ENCODE peak calls at places on chromosomes 6 and 20, in six cellular contexts. F is uterus, Q is esophagus muscularis mucosa, R is adrenal gland, Y is tibial nerve, L is transverse colon. A is an unnamed sample. For H3K27me3, the result is how much of the 10 kb centered on the place peaks cover.

GRCh38 chr20:58829531-58829941 is 21.2 kb downstream of the GNAS-AS1 start:
- DNase-seq in Y (no peak), Q (no peak), F (no peak), L (no peak), R (no peak), A (peak)

GRCh38 chr6:92810913-92811312 is 608.4 kb downstream of the EPHA7 start:
- DNase-seq in Y (no peak), L (no peak), Q (no peak), R (no peak), F (no peak), A (no peak)

GRCh38 chr6:165081944-165082532 is 227.4 kb downstream of the C6orf118 start:
- DNase-seq in Q (no peak), Y (no peak), R (no peak), L (no peak), F (no peak), A (no peak)

GRCh38 chr6:96151707-96152106 is 135.9 kb downstream of the FUT9 start:
- DNase-seq in L (no peak), Y (no peak), Q (no peak), F (no peak), R (no peak), A (no peak)

GRCh38 chr20:33772439-33772838 is 38.7 kb upstream of the CHMP4B start:
- DNase-seq in Q (no peak), R (no peak), Y (no peak), F (no peak), L (no peak), A (no peak)

GRCh38 chr20:36851490-36851889 is 24.4 kb upstream of the TLDC2 start:
- DNase-seq in R (no peak), Q (no peak), Y (no peak), F (no peak), L (no peak), A (no peak)

GRCh38 chr20:31722388-31723281 is at the start of gene BCL2L1:
- DNase-seq in Y (peak), L (peak), Q (peak), R (peak), F (peak), A (peak)

GRCh38 chr6:9412951-9413559 is 977.7 kb upstream of the SLC35B3 start:
- DNase-seq in R (peak), L (peak), F (no peak), Y (no peak), Q (no peak), A (no peak)

GRCh38 chr20:1391640-1392442 is 1.0 kb downstream of the FKBP1A start:
- DNase-seq in Q (peak), L (no peak), F (no peak), R (peak), Y (no peak), A (no peak)

GRCh38 chr6:45959534-45960195 is 56.0 kb downstream of the CLIC5 start:
- DNase-seq in Q (no peak), Y (no peak), F (no peak), L (no peak), R (no peak), A (no peak)

GRCh38 chr6:33570806-33571636 is 9.1 kb downstream of the BAK1 start:
- DNase-seq in Y (peak), Q (peak), L (peak), F (peak), R (peak), A (peak)

GRCh38 chr6:141105481-141105880 is 1027.2 kb upstream of the GJE1 start:
- DNase-seq in R (no peak), F (no peak), Y (no peak), Q (no peak), L (no peak), A (no peak)

GRCh38 chr6:126513198-126513597 is 173.3 kb downstream of the CENPW start:
- DNase-seq in Y (no peak), Q (no peak), L (no peak), F (no peak), R (no peak), A (no peak)

GRCh38 chr20:13526551-13526950 is 112.2 kb downstream of the TASP1 start:
- DNase-seq in R (no peak), Q (no peak), F (no peak), Y (no peak), L (no peak), A (no peak)

GRCh38 chr6:144343736-144344428 is 58.7 kb downstream of the UTRN start:
- DNase-seq in Y (no peak), L (peak), R (no peak), F (no peak), Q (peak), A (no peak)

GRCh38 chr6:38554700-38555413 is 84.9 kb downstream of the BTBD9 start:
- DNase-seq in F (no peak), R (no peak), Q (no peak), Y (no peak), L (no peak), A (no peak)

GRCh38 chr6:138662474-138662873 is 111.1 kb upstream of the CCDC28A start:
- DNase-seq in Y (no peak), R (no peak), L (no peak), F (no peak), Q (no peak), A (no peak)

GRCh38 chr6:5706094-5707033 is 300.4 kb downstream of the NRN1 start:
- DNase-seq in Y (no peak), F (no peak), R (no peak), L (no peak), Q (no peak), A (no peak)

GRCh38 chr6:44859901-44860410 is 468.2 kb upstream of the RUNX2 start:
- DNase-seq in R (no peak), Q (no peak), F (no peak), Y (no peak), L (no peak), A (no peak)

GRCh38 chr20:54468082-54468481 is 7.3 kb upstream of the DOK5 start:
- DNase-seq in R (no peak), Q (no peak), L (no peak), Y (no peak), F (no peak), A (peak)

GRCh38 chr6:169252805-169253189 is 849 bp downstream of the THBS2 start:
- DNase-seq in L (no peak), Q (no peak), R (peak), Y (no peak), F (peak), A (peak)

GRCh38 chr20:40943591-40943990 is 85.0 kb upstream of the TOP1 start:
- DNase-seq in R (no peak), F (no peak), L (no peak), Y (no peak), Q (no peak), A (no peak)

GRCh38 chr6:139050770-139051313 is 22.3 kb downstream of the ABRACL start:
- DNase-seq in Q (no peak), F (no peak), L (no peak), R (no peak), Y (no peak), A (no peak)

GRCh38 chr6:23179994-23180393 is 610.6 kb downstream of the HDGFL1 start:
- DNase-seq in R (no peak), Q (no peak), L (no peak), F (no peak), Y (no peak), A (no peak)

GRCh38 chr6:128963561-128963960 is 80.6 kb downstream of the LAMA2 start:
- DNase-seq in L (no peak), F (no peak), R (no peak), Y (no peak), Q (no peak), A (no peak)

GRCh38 chr20:36572701-36573102 is 695 bp upstream of the TGIF2 start:
- DNase-seq in Y (no peak), R (peak), F (no peak), Q (no peak), L (peak), A (no peak)

GRCh38 chr6:39114395-39114706 is 635 bp downstream of the SAYSD1 start:
- DNase-seq in Q (no peak), R (no peak), F (no peak), Y (no peak), L (no peak), A (no peak)

GRCh38 chr20:10381477-10381876 is 52.5 kb downstream of the MKKS start:
- DNase-seq in L (no peak), F (no peak), Y (no peak), Q (no peak), R (no peak), A (no peak)

GRCh38 chr6:27144740-27145079 is 102.8 kb upstream of the PRSS16 start:
- DNase-seq in L (no peak), F (no peak), Q (no peak), Y (no peak), R (no peak), A (no peak)

DNA sequence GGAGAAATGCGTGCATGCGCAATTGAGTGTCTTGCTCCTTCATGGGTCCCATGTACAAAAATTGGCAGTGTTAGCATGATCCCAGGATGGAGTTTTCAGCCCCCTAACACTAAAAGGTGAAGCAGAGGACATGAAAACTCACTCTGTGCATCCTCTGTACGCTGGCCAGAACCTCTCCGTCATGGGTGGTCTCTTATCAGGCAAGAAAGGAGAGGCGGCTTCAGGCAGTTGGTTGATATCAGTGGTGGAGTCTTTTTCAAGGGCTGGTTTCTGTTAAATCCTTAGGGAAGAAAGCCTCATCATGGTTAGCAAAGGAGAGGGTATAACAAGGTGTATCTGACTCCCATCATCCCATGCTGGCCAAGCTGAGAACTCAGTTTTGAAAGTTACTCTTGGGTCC is 21.4 kb upstream of the PDCD2 start:
- DNase-seq in F (no peak), R (no peak), Q (no peak), L (no peak), Y (no peak), A (no peak)
- H3K27me3 ChIP-seq in F (under half), R (under half), Q (under half), L (half or more), Y (under half), A (under half)

DNA sequence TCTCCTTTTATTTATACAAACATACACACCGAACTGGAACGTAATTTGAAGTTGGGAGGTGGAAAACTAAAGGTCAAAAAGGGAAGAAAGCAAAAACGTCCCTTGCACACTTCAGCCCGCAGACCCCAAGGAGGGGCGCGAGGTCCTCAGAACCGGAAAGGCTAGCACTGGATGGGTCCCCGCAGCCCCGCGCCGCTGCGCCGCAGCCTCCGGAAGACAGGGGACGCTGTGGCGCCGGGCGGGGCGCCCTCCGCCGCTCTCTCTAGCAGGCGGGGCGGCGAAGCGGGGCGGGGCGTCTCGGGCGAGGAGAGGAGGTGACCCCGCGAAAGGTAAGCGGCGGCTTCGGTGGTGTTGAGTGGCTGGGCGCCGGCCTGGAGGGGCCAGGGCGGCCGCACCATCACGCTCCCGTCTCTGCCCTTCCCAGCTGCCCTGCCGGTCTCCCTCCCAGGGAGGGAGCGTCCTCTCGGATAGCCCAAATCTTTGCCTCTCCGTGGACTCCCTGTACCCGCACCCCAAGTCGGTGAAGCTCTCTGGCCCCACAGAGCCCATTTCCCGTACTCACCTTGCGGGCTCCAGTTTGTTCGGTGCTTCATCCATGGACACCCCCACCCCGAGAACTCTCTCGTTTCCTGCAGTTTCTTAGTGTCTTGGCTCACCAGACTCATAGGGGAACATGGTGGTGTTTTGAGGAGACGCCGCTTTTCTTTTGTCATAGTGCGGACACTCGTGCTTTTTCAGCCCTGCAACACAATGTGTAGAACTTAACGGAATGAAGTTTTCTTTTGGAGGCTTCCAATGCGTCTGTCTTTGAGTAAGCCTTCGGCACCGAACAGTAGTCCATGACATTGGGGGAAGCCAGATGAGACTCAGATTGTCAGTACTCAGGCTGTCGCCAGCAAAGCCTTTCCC is at the start of gene SMIM8:
- DNase-seq in F (peak), Y (peak), Q (no peak), L (peak), R (peak), A (peak)
- TF ChIP-seq POLR2A in F (no peak), Y (no peak), Q (no peak), L (peak), R (peak), A (no peak)

GRCh38 chr6:63787021-63787420 is 151.4 kb downstream of the PHF3 start:
- DNase-seq in R (no peak), Q (no peak), F (no peak), L (no peak), Y (no peak), A (no peak)

GRCh38 chr6:63788569-63788968 is 153.0 kb downstream of the PHF3 start:
- DNase-seq in F (no peak), R (no peak), L (no peak), Q (no peak), Y (no peak), A (no peak)

GRCh38 chr6:63792846-63793245 is 157.2 kb downstream of the PHF3 start:
- DNase-seq in L (no peak), R (no peak), F (no peak), Y (no peak), Q (no peak), A (no peak)

GRCh38 chr6:63790334-63790733 is 154.7 kb downstream of the PHF3 start:
- DNase-seq in Y (no peak), R (no peak), L (no peak), Q (no peak), F (no peak), A (no peak)

DNA sequence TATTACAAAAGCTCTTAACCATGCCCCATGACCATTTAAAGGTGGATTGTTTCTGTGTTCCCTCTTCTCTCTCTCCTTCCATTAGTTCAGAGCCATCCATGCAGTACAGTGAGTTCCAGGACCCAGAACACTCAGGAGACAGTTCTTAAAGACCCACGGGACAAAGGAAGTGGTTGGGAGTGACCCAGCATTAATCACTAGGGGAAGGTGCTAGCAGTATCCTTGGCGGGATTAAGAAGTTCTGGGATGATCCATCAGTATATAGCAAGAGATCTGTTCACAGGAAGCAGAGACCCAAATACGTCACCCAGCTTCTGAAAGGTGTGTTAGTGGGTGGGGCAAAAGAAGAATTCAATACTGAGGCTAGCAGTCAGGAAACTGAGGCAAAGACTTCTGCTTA is 154.1 kb downstream of the PHF3 start:
- DNase-seq in R (no peak), F (no peak), Y (no peak), L (no peak), Q (no peak), A (no peak)
- H3K27me3 ChIP-seq in R (under half), F (under half), Y (under half), L (under half), Q (under half), A (under half)

GRCh38 chr6:35728663-35729348 is 8.0 kb upstream of the ARMC12 start:
- DNase-seq in L (peak), R (peak), Y (no peak), F (no peak), Q (no peak), A (peak)
- TF ChIP-seq POLR2A in L (no peak), R (peak), Y (no peak), F (no peak), Q (peak), A (no peak)

DNA sequence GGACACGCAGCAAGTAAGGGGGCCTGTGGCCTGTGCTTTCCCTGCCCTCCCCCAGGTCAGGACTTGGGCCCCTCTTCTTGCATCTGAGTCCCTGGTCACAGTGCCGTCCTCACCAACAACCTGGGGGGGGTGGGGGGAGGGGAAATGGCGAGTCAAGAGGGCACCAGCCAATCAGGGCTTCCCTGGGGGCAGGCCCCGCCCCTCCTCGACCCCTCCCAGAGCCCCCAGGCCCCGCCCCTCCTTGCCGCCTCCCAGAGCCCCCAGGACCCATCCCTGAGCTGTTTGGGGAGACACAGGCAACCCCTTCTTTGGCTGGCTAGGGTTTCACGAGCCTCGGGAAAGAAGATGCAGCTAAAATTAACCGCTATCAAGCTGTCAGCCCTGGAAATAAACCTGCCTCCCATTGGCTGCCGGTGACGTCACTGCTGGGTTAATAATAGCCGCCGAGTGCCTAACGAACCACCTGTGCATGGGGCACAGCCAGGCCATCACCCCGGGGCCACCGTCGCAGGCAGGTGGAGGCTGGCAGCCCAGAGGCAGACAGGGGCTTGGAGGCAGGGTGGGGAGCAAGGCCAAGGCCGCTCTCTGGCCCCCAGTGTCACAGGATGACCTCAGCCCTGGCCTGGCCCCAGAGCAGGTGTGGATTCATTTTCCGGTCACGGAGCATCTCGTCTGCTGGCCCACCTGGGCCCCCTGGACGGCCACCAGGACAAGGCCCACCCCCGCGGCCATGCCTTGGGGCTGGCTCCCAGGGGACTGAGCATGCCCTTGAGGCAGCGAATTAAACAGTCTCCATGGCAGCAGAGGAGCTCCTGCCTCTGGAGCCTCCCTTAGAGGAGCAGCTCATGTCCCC is 3.2 kb upstream of the EEF1A2 start:
- DNase-seq in L (no peak), Q (no peak), F (no peak), R (peak), Y (no peak), A (peak)
- H3K27me3 ChIP-seq in L (half or more), Q (under half), F (under half), R (under half), Y (half or more), A (under half)

GRCh38 chr6:47138046-47138445 is 95.9 kb upstream of the ADGRF1 start:
- DNase-seq in R (no peak), L (no peak), Y (no peak), Q (no peak), F (no peak), A (no peak)
- TF ChIP-seq POLR2A in R (no peak), L (no peak), Y (no peak), Q (no peak), F (no peak), A (no peak)

GRCh38 chr6:148199584-148199983 is 143.1 kb upstream of the SASH1 start:
- DNase-seq in Q (no peak), L (no peak), F (no peak), Y (no peak), R (no peak), A (no peak)
- H3K27me3 ChIP-seq in Q (under half), L (under half), F (under half), Y (under half), R (under half), A (under half)

GRCh38 chr20:50186151-50186885 is 4.3 kb upstream of the CEBPB start:
- DNase-seq in Q (peak), R (peak), F (peak), L (peak), Y (peak), A (peak)
- TF ChIP-seq POLR2A in Q (no peak), R (no peak), F (no peak), L (no peak), Y (no peak), A (no peak)

GRCh38 chr6:30462482-30462881 is 26.8 kb upstream of the HLA-E start:
- DNase-seq in L (no peak), R (no peak), F (no peak), Y (no peak), Q (no peak), A (no peak)
- H3K27me3 ChIP-seq in L (half or more), R (half or more), F (under half), Y (half or more), Q (half or more), A (under half)

DNA sequence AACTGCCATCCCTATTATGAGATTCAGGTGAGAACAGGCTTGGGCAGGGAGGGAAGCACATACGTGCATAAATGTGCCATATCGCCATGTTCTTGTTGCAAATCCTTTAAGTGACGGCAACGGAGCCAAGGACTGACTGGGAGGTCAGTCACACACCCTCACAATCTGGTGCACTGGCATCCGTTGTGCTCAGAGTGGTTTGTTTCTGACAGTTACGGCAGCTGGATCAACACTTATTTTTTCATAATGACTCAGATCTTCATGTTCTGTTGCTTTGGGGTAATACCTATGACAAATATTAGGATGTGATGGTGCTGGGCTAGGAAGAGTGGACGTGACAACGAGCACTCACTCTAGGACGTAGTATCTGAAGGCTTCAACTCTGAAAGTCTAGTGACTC is 56.2 kb upstream of the PREP start:
- DNase-seq in Y (no peak), Q (no peak), L (no peak), F (no peak), R (no peak), A (no peak)
- TF ChIP-seq POLR2A in Y (no peak), Q (no peak), L (no peak), F (no peak), R (no peak), A (no peak)